ENCODE peak calls at places on chromosomes 11 and 22, in seven cellular contexts. T is T47D, C is HepG2, F is HCT116, P is SK-N-SH, S is K562, W is GM12878. I is an unnamed sample.

GRCh38 chr11:33507967-33508366 is 192.7 kb downstream of the C11orf91 start:
- DNase-seq in S (peak), P (no peak), W (no peak), F (peak), C (peak), T (no peak), I (no peak)

GRCh38 chr11:13126430-13126829 is 117.3 kb downstream of the RASSF10 start:
- DNase-seq in C (no peak), F (no peak), S (no peak), T (no peak), W (no peak), P (no peak), I (no peak)

GRCh38 chr11:69044111-69045013 is 4.4 kb upstream of the TPCN2 start:
- DNase-seq in C (peak), P (peak), F (peak), W (no peak), S (peak), T (peak), I (peak)

GRCh38 chr22:32478994-32479393 is 4.4 kb downstream of the FBXO7 start:
- DNase-seq in W (no peak), C (no peak), F (no peak), T (no peak), S (no peak), P (no peak), I (no peak)

GRCh38 chr22:30874431-30875370 is 93.9 kb downstream of the MORC2 start:
- DNase-seq in F (no peak), P (peak), W (no peak), C (no peak), T (no peak), S (no peak), I (no peak)

GRCh38 chr22:44261861-44262595 is 50.7 kb downstream of the SHISAL1 start:
- DNase-seq in P (peak), W (no peak), F (no peak), T (no peak), S (peak), C (no peak), I (no peak)

GRCh38 chr11:49405743-49406142 is 197.3 kb upstream of the FOLH1 start:
- DNase-seq in C (no peak), W (no peak), F (no peak), P (no peak), T (no peak), S (no peak), I (no peak)

GRCh38 chr11:39678996-39679395 is 1780.5 kb downstream of the LRRC4C start:
- DNase-seq in C (no peak), W (no peak), T (no peak), S (no peak), F (no peak), P (no peak), I (no peak)

GRCh38 chr11:46560300-46561025 is 33.4 kb downstream of the AMBRA1 start:
- DNase-seq in W (peak), C (no peak), T (peak), S (peak), F (no peak), P (no peak), I (no peak)

GRCh38 chr11:96246718-96247540 is 96.1 kb downstream of the MAML2 start:
- DNase-seq in P (no peak), T (no peak), C (peak), S (no peak), W (no peak), F (peak), I (no peak)

GRCh38 chr11:63552921-63553320 is 10.3 kb downstream of the PLAAT2 start:
- DNase-seq in F (no peak), C (no peak), S (no peak), P (no peak), W (no peak), T (no peak), I (no peak)

GRCh38 chr11:72575533-72576170 is 98.6 kb downstream of the PDE2A start:
- DNase-seq in C (no peak), S (no peak), W (no peak), F (no peak), T (no peak), P (no peak), I (no peak)

GRCh38 chr11:1460396-1460795 is 26.2 kb downstream of the MOB2 start:
- DNase-seq in C (no peak), W (no peak), P (no peak), S (no peak), T (no peak), F (no peak), I (no peak)

GRCh38 chr22:41603873-41604332 is 14.3 kb upstream of the PMM1 start:
- DNase-seq in C (no peak), F (no peak), S (peak), P (no peak), W (peak), T (no peak), I (no peak)

GRCh38 chr11:78370406-78371172 is 47.0 kb downstream of the GAB2 start:
- DNase-seq in W (no peak), F (no peak), T (no peak), P (no peak), C (peak), S (no peak), I (no peak)

GRCh38 chr22:27718186-27719032 is 83.1 kb downstream of the MN1 start:
- DNase-seq in P (peak), C (peak), W (no peak), S (peak), F (peak), T (no peak), I (no peak)

GRCh38 chr11:126926376-126926791 is 74.2 kb downstream of the KIRREL3 start:
- DNase-seq in F (no peak), C (no peak), S (no peak), P (no peak), T (no peak), W (no peak), I (no peak)

DNA sequence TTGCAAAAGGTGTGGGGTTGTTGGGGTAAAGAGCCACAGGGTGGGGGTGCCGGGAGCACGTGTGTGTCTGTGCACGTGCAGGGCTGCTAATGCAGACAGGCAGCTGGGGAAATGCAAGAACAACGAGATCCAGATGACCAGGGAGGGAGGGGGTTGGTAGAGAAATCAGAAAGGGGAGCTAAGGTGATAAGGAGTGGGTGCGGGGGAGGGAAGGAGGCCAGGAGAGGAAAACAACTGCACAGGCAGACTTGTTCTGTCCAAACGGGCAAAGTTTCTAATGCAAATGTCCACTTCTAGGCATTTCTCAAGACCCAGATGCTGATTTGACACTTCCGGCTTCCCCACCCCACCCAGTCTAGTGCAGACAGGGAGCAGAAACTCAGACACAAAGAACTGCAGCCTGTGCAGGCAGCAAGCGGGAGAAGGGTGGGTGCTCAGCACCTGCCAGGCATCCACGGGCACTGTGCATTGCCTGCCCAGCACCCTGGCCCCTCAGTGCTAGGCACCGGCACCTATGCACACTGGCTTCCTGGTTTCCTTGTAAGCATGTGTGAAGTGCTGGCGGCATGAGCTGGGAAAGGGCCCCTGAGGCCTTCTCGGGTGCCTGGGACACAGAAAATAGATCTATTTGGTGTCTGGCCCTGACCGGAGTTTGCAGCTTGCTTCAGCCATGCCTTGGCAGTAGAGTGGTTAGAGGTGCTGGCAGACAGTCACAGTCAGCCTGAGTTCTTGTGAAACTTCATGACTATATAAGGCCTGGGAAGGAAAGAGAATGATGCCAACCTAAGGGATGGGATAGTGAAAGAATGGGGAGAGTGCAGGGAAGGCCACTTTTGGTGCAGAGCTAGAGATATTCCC is 220.1 kb upstream of the SORL1-AS1 start:
- DNase-seq in P (peak), T (no peak), W (no peak), F (no peak), S (no peak), C (no peak), I (no peak)
- TF ChIP-seq JUND in P (no peak), T (no peak), W (no peak), F (no peak), S (no peak), C (no peak), I (no peak)

GRCh38 chr11:6248248-6248647 is 9.4 kb downstream of the CNGA4 start:
- DNase-seq in C (no peak), W (no peak), F (no peak), S (no peak), T (no peak), P (no peak), I (no peak)

GRCh38 chr11:6251120-6251733 is 8.4 kb upstream of the CCKBR start:
- DNase-seq in T (peak), C (peak), S (peak), P (peak), F (peak), W (no peak), I (peak)

GRCh38 chr11:6251990-6252473 is 7.6 kb upstream of the CCKBR start:
- DNase-seq in T (no peak), P (no peak), S (peak), F (no peak), W (no peak), C (no peak), I (no peak)

GRCh38 chr11:6253196-6253595 is 6.4 kb upstream of the CCKBR start:
- DNase-seq in F (no peak), W (no peak), C (no peak), P (no peak), S (no peak), T (no peak), I (no peak)

GRCh38 chr11:6249822-6250555 is 9.6 kb upstream of the CCKBR start:
- DNase-seq in C (no peak), F (peak), S (peak), W (no peak), P (peak), T (no peak), I (no peak)
- TF ChIP-seq JUND in C (no peak), F (peak), S (peak), W (no peak), P (peak), T (no peak), I (no peak)

GRCh38 chr11:133718831-133719230 is 126.5 kb downstream of the SPATA19 start:
- DNase-seq in P (no peak), F (no peak), C (no peak), S (no peak), T (no peak), W (no peak), I (no peak)

GRCh38 chr11:133720951-133721350 is 124.4 kb downstream of the SPATA19 start:
- DNase-seq in W (no peak), F (no peak), C (no peak), S (no peak), P (no peak), T (no peak), I (no peak)

GRCh38 chr11:133724116-133724515 is 121.2 kb downstream of the SPATA19 start:
- DNase-seq in S (no peak), F (no peak), W (no peak), T (no peak), P (no peak), C (no peak), I (no peak)

GRCh38 chr11:133718238-133718637 is 127.1 kb downstream of the SPATA19 start:
- DNase-seq in P (no peak), F (no peak), T (no peak), C (no peak), W (no peak), S (no peak), I (no peak)

GRCh38 chr11:133719532-133720235 is 125.6 kb downstream of the SPATA19 start:
- DNase-seq in P (no peak), S (no peak), F (no peak), W (no peak), C (no peak), T (no peak), I (no peak)
- TF ChIP-seq JUND in P (no peak), S (no peak), F (no peak), W (no peak), C (no peak), T (no peak), I (no peak)

GRCh38 chr11:76669901-76670474 is 559 bp downstream of the LRRC32 start:
- DNase-seq in T (no peak), P (no peak), W (no peak), F (no peak), S (no peak), C (no peak), I (no peak)

GRCh38 chr11:76671626-76672309 is 1.2 kb upstream of the LRRC32 start:
- DNase-seq in P (no peak), F (no peak), T (no peak), S (no peak), W (no peak), C (no peak), I (no peak)

GRCh38 chr11:76672431-76673163 is 2.0 kb upstream of the LRRC32 start:
- DNase-seq in W (peak), S (no peak), T (no peak), P (no peak), C (no peak), F (no peak), I (no peak)

GRCh38 chr11:76671236-76671590 is 666 bp upstream of the LRRC32 start:
- DNase-seq in P (no peak), W (no peak), T (no peak), F (no peak), C (no peak), S (no peak), I (no peak)

DNA sequence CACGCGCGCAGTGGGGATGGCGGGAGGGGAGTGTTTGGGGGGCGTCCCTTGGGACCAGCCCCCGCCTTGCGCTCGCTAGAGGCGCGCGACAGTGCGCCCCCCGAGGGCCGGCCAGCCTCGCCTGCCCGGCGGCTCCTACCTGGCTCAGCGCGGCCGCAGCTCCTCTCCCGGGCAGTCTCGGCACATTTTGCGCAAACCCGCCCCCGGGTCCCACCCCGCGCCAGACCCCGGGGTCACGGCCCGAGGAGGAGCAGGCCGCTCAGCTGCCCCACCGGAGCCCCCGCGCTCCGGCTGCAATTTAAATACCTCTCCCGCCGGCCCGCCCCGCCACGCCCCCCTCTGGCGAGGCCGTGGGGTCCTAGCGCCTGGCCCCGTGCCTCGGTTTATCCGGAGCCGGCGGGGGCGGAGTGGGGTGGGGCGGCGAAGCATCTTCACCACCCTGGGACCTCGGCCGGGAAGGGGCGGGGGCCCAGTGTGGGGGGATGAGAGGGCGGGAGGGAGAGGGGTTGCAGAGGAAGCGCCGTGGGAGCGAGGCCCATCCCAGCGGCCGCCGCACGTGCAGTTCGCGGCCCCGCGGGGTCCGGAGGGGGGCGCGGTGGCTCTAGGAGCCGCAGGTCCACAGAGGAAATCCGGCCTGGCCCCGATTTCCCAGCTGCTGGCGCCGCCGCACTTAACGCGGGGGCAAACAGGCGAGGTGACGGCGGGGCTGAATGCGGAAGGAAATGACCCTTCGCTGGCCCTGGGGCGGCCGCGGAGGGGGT is at the start of gene LRRC32:
- DNase-seq in F (no peak), P (peak), W (no peak), C (no peak), S (peak), T (no peak), I (peak)
- TF ChIP-seq JUND in F (no peak), P (no peak), W (no peak), C (no peak), S (no peak), T (no peak), I (no peak)

DNA sequence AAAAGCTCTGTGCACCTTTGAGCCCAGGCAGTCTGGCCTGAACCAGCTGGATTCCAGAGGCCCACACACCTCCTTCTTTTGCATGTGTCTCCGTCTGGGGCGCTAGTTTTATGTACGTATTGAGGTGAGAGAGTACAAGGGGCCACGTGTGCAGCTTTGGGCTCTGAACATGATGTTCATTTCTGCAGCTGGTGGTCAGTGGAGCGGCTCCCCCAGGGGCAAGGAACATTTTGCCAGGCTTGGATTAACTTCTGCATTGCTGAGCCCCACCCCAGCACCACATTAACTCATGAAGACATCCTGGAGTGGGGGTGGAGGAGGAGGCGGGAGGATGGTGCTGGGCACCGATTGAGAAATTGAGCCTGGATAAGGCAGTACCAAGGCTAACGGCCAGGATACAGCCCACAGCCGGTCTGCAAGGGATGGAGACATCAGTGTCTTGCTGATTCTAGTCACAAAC is 13.8 kb downstream of the USP2 start:
- DNase-seq in P (no peak), F (no peak), T (no peak), S (no peak), W (no peak), C (no peak), I (no peak)
- TF ChIP-seq JUND in P (no peak), F (no peak), T (no peak), S (no peak), W (no peak), C (no peak), I (no peak)

GRCh38 chr11:66550887-66551286 is 4.2 kb downstream of the ACTN3 start:
- DNase-seq in F (no peak), P (no peak), C (no peak), S (no peak), T (no peak), W (no peak), I (no peak)
- TF ChIP-seq JUND in F (no peak), P (no peak), C (no peak), S (no peak), T (no peak), W (no peak), I (no peak)

DNA sequence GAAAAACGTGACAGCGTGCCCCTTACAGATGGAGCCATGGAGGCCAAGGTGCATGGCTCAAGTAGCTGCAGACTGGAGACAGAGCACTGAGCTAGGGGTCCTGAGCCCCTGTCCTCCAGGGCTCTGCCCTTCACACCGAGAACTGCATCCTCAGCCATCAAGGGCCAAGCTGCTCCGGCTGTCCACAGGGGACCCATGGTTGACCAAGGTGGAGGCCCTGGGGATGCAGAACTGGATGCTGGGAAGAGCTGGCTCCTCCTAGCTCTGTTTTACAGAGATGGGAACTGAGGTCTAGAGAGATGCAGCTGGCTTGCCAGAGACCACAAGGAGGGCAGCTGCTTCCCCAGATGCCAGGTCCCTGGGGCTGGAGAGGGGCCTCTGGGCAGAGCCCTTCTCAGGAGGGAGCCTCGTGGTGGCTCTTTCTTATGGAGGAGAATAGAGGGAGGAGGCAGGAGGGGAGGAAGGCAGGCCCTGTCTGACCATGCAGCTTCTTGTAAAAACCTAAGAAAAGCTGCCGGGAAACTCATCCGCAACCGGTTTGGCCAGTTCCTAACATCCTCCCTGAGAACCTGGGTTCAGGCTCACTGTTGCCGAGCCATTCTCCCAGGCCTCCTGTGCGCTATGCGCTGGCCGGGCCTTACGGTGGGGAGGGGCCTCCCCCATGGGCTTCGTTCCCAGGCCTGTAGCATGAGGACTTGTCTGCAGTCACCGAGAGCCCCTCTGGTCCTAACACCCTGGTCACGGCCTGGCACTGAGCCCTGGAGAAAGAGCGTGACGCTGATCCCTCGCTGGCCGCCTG is 80.6 kb downstream of the WNT7B start:
- DNase-seq in C (no peak), F (no peak), W (no peak), T (no peak), P (no peak), S (no peak), I (peak)
- TF ChIP-seq JUND in C (no peak), F (no peak), W (no peak), T (no peak), P (no peak), S (no peak), I (peak)

DNA sequence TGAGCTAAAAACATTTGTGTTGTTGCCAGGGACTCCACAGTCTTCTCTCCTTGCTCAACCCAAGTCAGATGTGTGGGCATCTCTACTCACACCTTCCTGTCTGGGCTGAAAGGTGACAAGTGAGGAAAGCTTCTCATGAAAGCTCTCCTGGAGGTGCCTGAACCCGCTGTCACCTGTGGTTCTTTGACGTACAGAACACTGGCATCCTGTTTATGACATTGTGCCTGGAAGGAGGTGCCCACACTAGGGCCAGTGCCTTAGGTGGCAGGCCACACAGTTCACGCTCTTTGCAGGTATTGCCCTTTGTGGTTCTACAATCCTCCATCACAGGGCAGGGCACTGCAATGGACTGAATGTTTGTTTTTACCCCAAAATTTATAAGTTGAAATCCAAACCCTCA is 108.5 kb downstream of the CD44 start:
- DNase-seq in C (no peak), P (no peak), T (no peak), S (no peak), W (no peak), F (no peak), I (no peak)
- TF ChIP-seq JUND in C (no peak), P (no peak), T (no peak), S (no peak), W (no peak), F (no peak), I (no peak)

GRCh38 chr11:116037851-116038250 is 533.6 kb upstream of the CADM1 start:
- DNase-seq in F (no peak), P (peak), S (no peak), C (no peak), T (no peak), W (no peak), I (no peak)
- TF ChIP-seq JUND in F (no peak), P (no peak), S (no peak), C (no peak), T (no peak), W (no peak), I (no peak)